ENCODE peak calls at places on chromosome 19, in seven cellular contexts. B, Y, A, E, T, S and F are unnamed samples.
A peak's percentile ranks its signal among the peaks of the same experiment; 100 is the strongest.

GRCh38 chr19:35307990-35308389 is 16.0 kb downstream of the MAG start:
- DNase-seq in B (no peak), Y (no peak), A (no peak), E (no peak), T (no peak), S (no peak), F (no peak)

GRCh38 chr19:34733266-34733825 is 697 bp upstream of the ZNF181 start:
- DNase-seq in B (no peak), Y (peak; percentile 48), A (no peak), E (peak; percentile 16), T (no peak), S (peak; percentile 75), F (no peak)

GRCh38 chr19:30666301-30666803 is 294.2 kb downstream of the ZNF536 start:
- DNase-seq in B (peak; percentile 60), Y (peak; percentile 33), A (peak; percentile 48), E (no peak), T (peak; percentile 86), S (no peak), F (no peak)

GRCh38 chr19:48348737-48349136 is 15.0 kb downstream of the TMEM143 start:
- DNase-seq in B (no peak), Y (no peak), A (no peak), E (no peak), T (no peak), S (no peak), F (no peak)

GRCh38 chr19:33767898-33768413 is 28.7 kb upstream of the KCTD15 start:
- DNase-seq in B (no peak), Y (no peak), A (peak; percentile 42), E (no peak), T (peak; percentile 95), S (no peak), F (no peak)

GRCh38 chr19:43465468-43466120 is at the start of gene LYPD3:
- DNase-seq in B (peak; percentile 62), Y (peak; percentile 21), A (no peak), E (no peak), T (peak; percentile 71), S (no peak), F (peak; percentile 95)

GRCh38 chr19:45767881-45768643 is 990 bp downstream of the SIX5 start:
- DNase-seq in B (peak; percentile 73), Y (peak; percentile 75), A (peak; percentile 89), E (no peak), T (peak; percentile 79), S (peak; percentile 91), F (peak; percentile 72)

GRCh38 chr19:53545271-53546065 is 7.5 kb downstream of the ZNF331 start:
- DNase-seq in B (no peak), Y (no peak), A (peak; percentile 97), E (no peak), T (no peak), S (no peak), F (no peak)

GRCh38 chr19:296476-297225 is 5.4 kb upstream of the PLPP2 start:
- DNase-seq in B (peak; percentile 51), Y (no peak), A (no peak), E (no peak), T (no peak), S (peak; percentile 81), F (no peak)

GRCh38 chr19:47657719-47658118 is 48.8 kb downstream of the BICRA start:
- DNase-seq in B (no peak), Y (no peak), A (no peak), E (no peak), T (no peak), S (no peak), F (no peak)

GRCh38 chr19:14632286-14632685 is 42.4 kb downstream of the ADGRE3 start:
- DNase-seq in B (no peak), Y (no peak), A (peak; percentile 45), E (no peak), T (no peak), S (no peak), F (no peak)

GRCh38 chr19:30227661-30228112 is 144.5 kb upstream of the ZNF536 start:
- DNase-seq in B (peak; percentile 68), Y (no peak), A (peak; percentile 82), E (no peak), T (peak; percentile 87), S (peak; percentile 70), F (peak; percentile 66)

GRCh38 chr19:23351806-23352205 is 43.5 kb downstream of the ZNF91 start:
- DNase-seq in B (no peak), Y (no peak), A (no peak), E (no peak), T (no peak), S (no peak), F (no peak)

GRCh38 chr19:23343434-23344010 is 51.7 kb downstream of the ZNF91 start:
- DNase-seq in B (no peak), Y (no peak), A (no peak), E (no peak), T (no peak), S (no peak), F (no peak)

GRCh38 chr19:23345838-23346237 is 49.4 kb downstream of the ZNF91 start:
- DNase-seq in B (no peak), Y (no peak), A (no peak), E (no peak), T (peak; percentile 48), S (no peak), F (no peak)

DNA sequence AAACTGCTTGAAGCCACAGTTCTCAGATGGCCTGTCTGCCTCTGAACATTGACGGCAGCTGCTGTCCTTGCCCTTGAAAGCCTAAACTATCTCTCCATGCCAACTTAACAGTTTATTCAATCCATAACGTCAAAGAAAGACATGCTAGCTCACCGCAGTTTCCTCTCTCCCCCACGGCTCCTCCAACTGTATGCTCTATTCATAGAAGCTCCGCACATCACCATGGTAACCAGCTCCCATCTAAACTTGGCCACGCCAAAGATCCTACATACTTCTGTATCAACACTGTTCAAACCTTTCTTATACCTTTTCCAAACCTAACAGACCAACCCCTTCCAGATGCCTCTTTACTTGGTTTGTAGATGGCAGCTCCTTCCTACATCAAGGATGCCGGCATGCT is 48.6 kb downstream of the ZNF91 start:
- DNase-seq in B (no peak), Y (no peak), A (no peak), E (no peak), T (no peak), S (no peak), F (no peak)
- H3K4me3 ChIP-seq in B (no peak overlapping the region), Y (no peak overlapping the region), A (no peak overlapping the region), E (no peak overlapping the region), T (no peak overlapping the region), S (no peak overlapping the region), F (no peak overlapping the region)

DNA sequence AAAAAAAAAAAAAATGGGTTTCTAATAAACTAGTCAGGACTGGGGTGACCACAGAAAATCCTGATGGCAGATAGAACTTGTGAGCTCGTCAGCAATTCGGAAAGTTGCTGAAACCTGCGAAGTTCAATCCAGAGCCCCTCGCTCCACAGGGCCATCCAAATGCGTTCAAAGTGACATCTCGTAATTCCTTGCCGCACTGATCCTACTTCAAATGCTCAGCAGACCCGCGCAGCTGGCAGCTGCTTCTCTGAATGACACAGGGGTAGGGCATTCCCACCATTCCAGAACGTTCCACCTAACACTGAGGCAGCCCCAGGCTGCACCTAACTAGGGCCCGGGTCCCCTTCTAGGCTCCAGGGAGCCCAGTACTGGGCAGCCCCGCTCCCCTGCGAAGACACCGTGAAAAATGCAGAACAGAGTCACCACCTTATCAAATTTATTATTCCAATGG is 4.8 kb upstream of the DAPK3 start:
- DNase-seq in B (no peak), Y (no peak), A (no peak), E (no peak), T (peak; percentile 49), S (no peak), F (no peak)
- TF ChIP-seq POLR2A in B (no peak), Y (no peak), A (no peak), E (no peak), T (peak; percentile 73), S (no peak), F (no peak)

GRCh38 chr19:10766681-10767201 is 48.9 kb downstream of the DNM2 start:
- DNase-seq in B (peak; percentile 57), Y (no peak), A (no peak), E (no peak), T (no peak), S (no peak), F (no peak)
- H3K4me1 ChIP-seq in B (peaks cover 12% of the 10 kb centered on the region), Y (peaks cover 9% of the 10 kb centered on the region), A (peaks cover 76% of the 10 kb centered on the region), E (peaks cover 83% of the 10 kb centered on the region), T (peaks cover 2% of the 10 kb centered on the region), S (peaks cover 50% of the 10 kb centered on the region), F (peaks cover 13% of the 10 kb centered on the region)

GRCh38 chr19:6521718-6522646 is 8.8 kb upstream of the TNFSF9 start:
- DNase-seq in B (peak; percentile 48), Y (no peak), A (no peak), E (no peak), T (no peak), S (no peak), F (no peak)
- H3K4me3 ChIP-seq in B (peak overlapping the region; percentile 18), Y (no peak overlapping the region), A (no peak overlapping the region), E (no peak overlapping the region), T (no peak overlapping the region), S (no peak overlapping the region), F (no peak overlapping the region)

GRCh38 chr19:41869374-41869955 is 7.6 kb upstream of the CD79A start:
- DNase-seq in B (no peak), Y (no peak), A (no peak), E (no peak), T (no peak), S (no peak), F (no peak)
- TF ChIP-seq POLR2A in B (no peak), Y (no peak), A (no peak), E (no peak), T (peak; percentile 0), S (no peak), F (no peak)

GRCh38 chr19:2184422-2185012 is 20.8 kb downstream of the DOT1L start:
- DNase-seq in B (no peak), Y (no peak), A (no peak), E (no peak), T (no peak), S (no peak), F (no peak)
- H3K4me1 ChIP-seq in B (peaks cover 16% of the 10 kb centered on the region), Y (peaks cover 13% of the 10 kb centered on the region), A (no peaks in the 10 kb centered on the region), E (peaks cover 88% of the 10 kb centered on the region), T (no peaks in the 10 kb centered on the region), S (peaks cover 61% of the 10 kb centered on the region), F (peaks cover 13% of the 10 kb centered on the region)

GRCh38 chr19:50344661-50345318 is 15.6 kb upstream of the KCNC3 start:
- DNase-seq in B (no peak), Y (no peak), A (no peak), E (no peak), T (no peak), S (no peak), F (no peak)

GRCh38 chr19:50341091-50341564 is 12.0 kb upstream of the KCNC3 start:
- DNase-seq in B (no peak), Y (no peak), A (no peak), E (no peak), T (no peak), S (no peak), F (no peak)
- H3K4me3 ChIP-seq in B (peak overlapping the region; percentile 24), Y (no peak overlapping the region), A (no peak overlapping the region), E (no peak overlapping the region), T (no peak overlapping the region), S (no peak overlapping the region), F (no peak overlapping the region)